ENCODE peak calls at places on chromosomes 16 and 17, in four cellular contexts. P, V, Y and X are unnamed samples.

GRCh38 chr17:4807534-4808377 is 804 bp downstream of the PLD2 start:
- DNase-seq in P (no peak), V (no peak), Y (no peak), X (no peak)

GRCh38 chr16:82011199-82011641 is at the start of gene SDR42E1:
- DNase-seq in P (peak; percentile 85), V (no peak), Y (no peak), X (peak; percentile 73)

GRCh38 chr17:28599311-28600184 is 723 bp upstream of the SPAG5 start:
- DNase-seq in P (peak; percentile 73), V (peak; percentile 91), Y (peak; percentile 82), X (peak; percentile 70)

GRCh38 chr16:21036471-21036870 is 114.2 kb downstream of the DNAH3 start:
- DNase-seq in P (no peak), V (no peak), Y (no peak), X (no peak)

GRCh38 chr17:41785876-41786226 is 660 bp downstream of the JUP start:
- DNase-seq in P (peak; percentile 81), V (no peak), Y (no peak), X (no peak)

GRCh38 chr16:85900031-85900792 is 1.2 kb downstream of the IRF8 start:
- DNase-seq in P (no peak), V (no peak), Y (no peak), X (no peak)

GRCh38 chr17:55354010-55354409 is 67.6 kb downstream of the MMD start:
- DNase-seq in P (no peak), V (no peak), Y (no peak), X (no peak)

GRCh38 chr16:52383640-52384292 is 163.2 kb downstream of the TOX3 start:
- DNase-seq in P (no peak), V (no peak), Y (no peak), X (no peak)

GRCh38 chr16:31010539-31010938 is at the start of gene STX1B:
- DNase-seq in P (no peak), V (no peak), Y (no peak), X (peak; percentile 48)

GRCh38 chr17:78255029-78255656 is 23.7 kb downstream of the TMEM235 start:
- DNase-seq in P (no peak), V (no peak), Y (no peak), X (no peak)

GRCh38 chr17:78407387-78407990 is 29.0 kb downstream of the PGS1 start:
- DNase-seq in P (no peak), V (no peak), Y (no peak), X (no peak)

GRCh38 chr17:28177351-28177750 is 134.9 kb downstream of the NLK start:
- DNase-seq in P (no peak), V (no peak), Y (no peak), X (no peak)

GRCh38 chr17:34302626-34303025 is 16.6 kb upstream of the CCL8 start:
- DNase-seq in P (no peak), V (no peak), Y (no peak), X (no peak)

GRCh38 chr17:80108321-80108971 is 7.1 kb downstream of the GAA start:
- DNase-seq in P (no peak), V (no peak), Y (no peak), X (no peak)

GRCh38 chr16:14300631-14301149 is 229.6 kb downstream of the MRTFB start:
- DNase-seq in P (peak; percentile 85), V (peak; percentile 92), Y (peak; percentile 80), X (peak; percentile 89)

GRCh38 chr16:26118575-26118974 is 426.8 kb downstream of the HS3ST4 start:
- DNase-seq in P (no peak), V (no peak), Y (no peak), X (no peak)

GRCh38 chr16:24203675-24204074 is 52.5 kb upstream of the CACNG3 start:
- DNase-seq in P (no peak), V (no peak), Y (no peak), X (no peak)

GRCh38 chr16:70709457-70709856 is 23.6 kb upstream of the MTSS2 start:
- DNase-seq in P (no peak), V (no peak), Y (no peak), X (no peak)
- TF ChIP-seq POLR2A in P (no peak), V (no peak), Y (no peak), X (no peak)

DNA sequence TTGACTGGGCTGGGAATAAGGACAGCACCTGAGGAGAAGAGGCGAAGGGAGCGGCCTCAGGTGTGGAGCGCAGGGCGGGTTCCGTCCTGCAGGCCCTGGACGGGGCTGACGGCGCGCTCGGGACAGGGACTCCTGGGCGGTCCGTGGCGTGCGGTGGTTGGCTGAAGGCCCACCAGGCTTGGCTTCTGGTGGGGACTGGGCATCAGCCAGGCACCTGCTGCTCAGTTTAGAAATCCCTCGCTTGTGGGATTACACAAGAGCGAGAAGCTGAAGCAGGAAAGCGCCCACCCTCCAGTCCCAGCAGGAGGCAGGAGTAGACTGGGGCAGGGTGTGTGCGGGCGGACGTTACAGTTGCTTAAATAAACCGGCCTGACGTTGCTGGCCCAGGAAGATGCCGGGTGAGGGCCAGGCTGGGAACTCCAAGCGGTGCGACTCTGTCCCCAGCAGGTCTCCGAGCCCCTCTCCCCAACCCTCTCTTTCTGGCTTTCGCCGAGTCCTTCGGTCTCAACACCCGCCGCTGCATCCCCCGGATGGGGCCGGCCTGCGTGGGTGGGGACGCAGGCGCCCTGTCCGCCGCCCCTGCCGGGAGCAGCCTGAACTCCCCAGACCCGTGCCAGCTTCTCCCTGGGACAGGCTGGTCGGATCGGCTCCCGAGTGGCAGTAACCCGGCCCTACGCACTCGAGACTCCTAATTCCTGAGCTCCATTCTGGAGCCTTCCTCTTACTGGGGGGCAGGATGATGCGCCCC is 639 bp downstream of the MIF4GD start:
- DNase-seq in P (peak; percentile 81), V (peak; percentile 83), Y (peak; percentile 78), X (peak; percentile 69)
- TF ChIP-seq POLR2A in P (peak; percentile 82), V (no peak), Y (peak; percentile 41), X (no peak)

GRCh38 chr17:56892333-56892732 is 21.5 kb downstream of the TRIM25 start:
- DNase-seq in P (no peak), V (no peak), Y (no peak), X (no peak)

GRCh38 chr17:56896968-56897359 is 16.9 kb downstream of the TRIM25 start:
- DNase-seq in P (peak; percentile 32), V (no peak), Y (no peak), X (no peak)

GRCh38 chr17:56893503-56893902 is 20.3 kb downstream of the TRIM25 start:
- DNase-seq in P (no peak), V (no peak), Y (no peak), X (no peak)

GRCh38 chr17:56896217-56896967 is 17.5 kb downstream of the TRIM25 start:
- DNase-seq in P (no peak), V (no peak), Y (no peak), X (no peak)

DNA sequence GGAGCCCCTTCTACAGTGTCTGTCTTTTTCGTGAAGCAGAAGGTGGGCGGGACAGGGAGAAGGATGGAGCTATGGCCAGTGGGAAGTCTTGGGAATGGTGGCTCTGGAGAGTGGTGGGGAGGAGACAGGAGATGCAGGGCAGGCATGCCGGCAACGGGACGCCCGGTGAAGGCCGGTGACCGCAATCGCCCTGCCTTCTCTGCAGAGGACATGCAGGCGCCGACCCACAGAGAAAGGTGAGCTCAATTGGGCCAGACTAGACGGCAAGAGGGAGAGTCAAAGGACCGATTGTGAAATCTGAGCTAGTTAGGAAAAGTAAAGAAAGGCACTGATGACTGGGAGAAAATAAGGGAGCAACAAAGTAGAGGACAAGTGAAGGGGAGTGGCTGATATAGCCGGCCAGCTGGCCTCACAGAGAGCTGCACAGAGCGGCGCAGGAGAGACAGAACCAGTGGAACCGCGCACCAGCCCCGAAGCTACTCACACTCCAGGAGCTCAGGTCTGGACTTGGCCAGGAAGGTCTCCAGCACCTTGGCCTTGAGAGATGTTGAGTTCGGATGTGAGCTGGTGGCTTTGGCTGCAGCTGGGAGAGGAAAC is 18.9 kb downstream of the TRIM25 start:
- DNase-seq in P (no peak), V (no peak), Y (no peak), X (peak; percentile 47)
- TF ChIP-seq POLR2A in P (no peak), V (no peak), Y (no peak), X (no peak)

DNA sequence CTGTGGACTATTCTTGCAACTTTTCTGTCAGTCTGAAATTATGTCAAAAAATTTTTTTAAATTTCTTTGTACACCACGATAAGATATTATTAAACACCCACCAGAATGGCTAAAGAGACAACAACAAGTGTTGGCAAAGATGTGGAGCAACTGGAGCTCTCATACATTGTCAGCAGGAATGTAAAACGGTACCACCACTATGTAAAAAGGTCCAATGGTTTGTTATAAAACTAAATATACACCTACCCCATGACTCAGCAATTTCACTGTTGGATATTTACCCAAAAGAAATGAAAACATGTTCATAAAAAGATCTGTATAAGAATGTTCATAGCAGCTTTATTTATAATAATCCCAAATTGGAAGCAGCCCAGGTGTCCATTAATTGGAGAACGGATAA is 7.2 kb downstream of the KIAA0753 start:
- DNase-seq in P (no peak), V (no peak), Y (no peak), X (no peak)
- TF ChIP-seq POLR2A in P (no peak), V (no peak), Y (no peak), X (no peak)

DNA sequence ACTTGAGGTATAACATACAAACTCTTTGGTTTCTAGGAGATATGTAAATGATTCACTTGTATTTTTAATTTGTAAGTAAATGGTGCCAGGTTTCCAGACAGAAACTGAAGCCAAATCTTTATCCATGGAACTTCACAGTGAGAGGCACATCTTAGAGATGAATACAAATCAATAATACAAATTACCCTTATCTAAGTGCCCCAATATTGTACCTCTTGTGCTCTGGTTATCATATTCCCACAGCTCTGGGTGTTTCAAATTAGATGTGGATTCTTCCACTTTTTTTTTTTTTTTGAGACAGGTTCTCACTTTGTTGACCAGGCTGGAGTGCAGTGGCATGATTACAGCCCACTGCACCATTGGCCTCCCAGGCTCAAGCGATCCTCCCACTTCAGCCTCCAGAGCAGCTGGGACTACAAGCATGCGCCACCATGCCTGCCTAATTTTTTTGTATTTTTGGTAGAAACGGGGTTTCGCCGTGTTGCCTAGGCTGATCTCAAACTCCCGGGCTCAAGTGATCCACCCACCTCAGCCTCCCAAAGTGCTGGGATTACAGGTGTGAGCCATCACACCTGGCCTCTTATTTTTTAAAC is 38.0 kb upstream of the DHX40 start:
- DNase-seq in P (no peak), V (no peak), Y (no peak), X (no peak)
- TF ChIP-seq POLR2A in P (no peak), V (no peak), Y (no peak), X (no peak)

DNA sequence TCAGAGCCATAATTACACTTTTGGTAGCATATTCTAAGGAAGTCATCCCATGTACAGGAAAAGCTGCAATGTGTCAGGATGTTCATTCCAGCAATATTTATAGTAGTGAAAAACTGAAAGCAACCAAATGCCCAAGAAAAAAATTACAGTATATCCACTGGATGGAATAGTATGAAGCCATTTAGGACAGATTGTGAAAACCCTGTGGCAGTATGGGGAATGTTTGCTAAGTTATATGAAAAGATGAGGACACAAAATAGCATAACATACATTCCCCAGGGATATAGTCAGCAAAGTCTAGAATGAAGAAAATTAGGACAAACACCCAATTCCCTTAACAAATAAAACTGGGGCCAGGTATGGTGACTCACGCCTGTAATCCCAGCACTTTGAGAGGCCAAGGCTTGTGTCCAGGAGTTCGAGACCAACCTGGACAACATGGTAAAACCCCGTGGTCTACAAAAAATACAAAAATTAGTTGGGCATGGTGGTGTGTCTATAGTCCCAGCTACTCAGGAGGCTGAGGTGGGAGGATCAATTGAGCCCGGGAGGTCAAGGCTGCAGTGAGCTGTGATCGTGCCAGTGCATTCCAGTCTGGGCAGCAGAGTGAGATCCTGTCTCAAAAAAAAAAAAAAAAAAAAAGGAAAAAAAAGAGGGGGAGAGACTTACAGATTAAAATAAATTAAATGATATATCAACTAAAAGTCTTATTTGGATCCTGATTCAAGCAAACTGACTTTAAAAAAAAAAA is 2.3 kb downstream of the LRRC3C start:
- DNase-seq in P (no peak), V (no peak), Y (peak; percentile 42), X (no peak)
- TF ChIP-seq POLR2A in P (no peak), V (no peak), Y (no peak), X (no peak)